ENCODE peak calls at places on chromosome 18, in four cellular contexts. T is mesenchymal stem cell, X is H9, I is H1. Z is an unnamed sample.

GRCh38 chr18:44855681-44856080 is 175.0 kb downstream of the SETBP1 start:
- DNase-seq in T (no peak), X (no peak), I (no peak), Z (no peak)

GRCh38 chr18:14978962-14979535 is 231.1 kb downstream of the ANKRD30B start:
- DNase-seq in T (no peak), X (no peak), I (no peak), Z (peak)

GRCh38 chr18:73668051-73668450 is 479.6 kb downstream of the FBXO15 start:
- DNase-seq in T (no peak), X (no peak), I (no peak), Z (no peak)

GRCh38 chr18:23141022-23141999 is 6.0 kb downstream of the CABLES1 start:
- DNase-seq in T (peak), X (no peak), I (no peak), Z (no peak)

GRCh38 chr18:24914148-24914525 is 437.8 kb downstream of the ZNF521 start:
- DNase-seq in T (no peak), X (no peak), I (no peak), Z (peak)

GRCh38 chr18:71994273-71994672 is 549.9 kb downstream of the CBLN2 start:
- DNase-seq in T (no peak), X (no peak), I (no peak), Z (peak)

GRCh38 chr18:46156838-46157237 is 52.7 kb downstream of the HAUS1 start:
- DNase-seq in T (no peak), X (no peak), I (no peak), Z (no peak)

GRCh38 chr18:45567123-45567522 is 48.2 kb upstream of the SLC14A2 start:
- DNase-seq in T (peak), X (peak), I (no peak), Z (peak)

GRCh38 chr18:78984941-78985784 is 5.5 kb downstream of the SALL3 start:
- DNase-seq in T (no peak), X (peak), I (peak), Z (peak)

GRCh38 chr18:50816767-50817166 is 3.0 kb downstream of the MRO start:
- DNase-seq in T (no peak), X (no peak), I (no peak), Z (no peak)

GRCh38 chr18:9153281-9153680 is 16.7 kb downstream of the ANKRD12 start:
- DNase-seq in T (no peak), X (no peak), I (no peak), Z (no peak)

GRCh38 chr18:30121397-30121796 is 921.1 kb downstream of the DSC3 start:
- DNase-seq in T (no peak), X (no peak), I (no peak), Z (no peak)

GRCh38 chr18:55265130-55265675 is 305.9 kb upstream of the CCDC68 start:
- DNase-seq in T (no peak), X (no peak), I (no peak), Z (peak)

GRCh38 chr18:47050468-47050867 is 15.0 kb upstream of the ELOA2 start:
- DNase-seq in T (peak), X (no peak), I (no peak), Z (peak)

GRCh38 chr18:24763765-24764548 is 303.5 kb downstream of the HRH4 start:
- DNase-seq in T (peak), X (no peak), I (no peak), Z (no peak)

GRCh38 chr18:23871410-23871809 is 143.1 kb upstream of the TTC39C start:
- DNase-seq in T (peak), X (no peak), I (no peak), Z (no peak)

GRCh38 chr18:61619783-61620182 is 273.0 kb downstream of the RNF152 start:
- DNase-seq in T (no peak), X (no peak), I (no peak), Z (no peak)

GRCh38 chr18:13241893-13242175 is 23.3 kb downstream of the LDLRAD4 start:
- DNase-seq in T (no peak), X (no peak), I (no peak), Z (no peak)

GRCh38 chr18:61710082-61710620 is 182.7 kb downstream of the RNF152 start:
- DNase-seq in T (no peak), X (no peak), I (no peak), Z (peak)

GRCh38 chr18:47490882-47491281 is 239.4 kb upstream of the SKOR2 start:
- DNase-seq in T (no peak), X (no peak), I (no peak), Z (no peak)

GRCh38 chr18:22467760-22468553 is 50.2 kb upstream of the CTAGE1 start:
- DNase-seq in T (peak), X (no peak), I (no peak), Z (no peak)

GRCh38 chr18:35290070-35290735 is at the start of gene ZSCAN30:
- DNase-seq in T (peak), X (peak), I (peak), Z (peak)
- H2BK5ac ChIP-seq in T (no peak), X (no peak), I (peak), Z (peak)

GRCh38 chr18:3610188-3610708 is 160.3 kb downstream of the TGIF1 start:
- DNase-seq in T (no peak), X (no peak), I (no peak), Z (peak)

GRCh38 chr18:3608488-3608887 is 158.5 kb downstream of the TGIF1 start:
- DNase-seq in T (no peak), X (no peak), I (no peak), Z (no peak)

GRCh38 chr18:3610818-3611217 is 160.8 kb downstream of the TGIF1 start:
- DNase-seq in T (no peak), X (no peak), I (no peak), Z (no peak)

GRCh38 chr18:3612315-3612714 is 162.3 kb downstream of the TGIF1 start:
- DNase-seq in T (no peak), X (no peak), I (no peak), Z (no peak)

GRCh38 chr18:3611313-3612038 is 161.5 kb downstream of the TGIF1 start:
- DNase-seq in T (no peak), X (no peak), I (no peak), Z (no peak)
- H2AK5ac ChIP-seq in T (peak), X (no peak), I (no peak), Z (no peak)

DNA sequence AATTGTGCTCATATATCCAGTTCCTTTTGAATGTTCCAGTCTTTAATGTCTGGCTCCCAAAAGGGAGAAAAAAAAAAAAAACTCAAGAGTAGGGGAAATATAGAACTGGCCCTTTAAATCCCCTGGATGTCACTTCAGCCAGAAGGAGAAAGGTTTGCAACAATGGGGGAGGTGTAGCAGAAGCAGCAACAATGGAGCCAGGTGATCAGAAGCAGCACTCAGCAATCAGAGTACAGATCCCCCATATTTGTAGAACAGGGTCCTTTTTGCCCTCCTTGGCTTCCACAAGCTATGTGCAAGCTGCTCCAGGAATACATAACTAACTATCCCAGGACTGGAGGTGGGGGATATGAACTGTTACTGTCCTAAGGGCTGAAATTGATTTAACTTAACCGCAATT is 25.8 kb upstream of the ZNF397 start:
- DNase-seq in T (no peak), X (peak), I (no peak), Z (peak)
- H3K23ac ChIP-seq in T (no peak), X (no peak), I (no peak), Z (no peak)

DNA sequence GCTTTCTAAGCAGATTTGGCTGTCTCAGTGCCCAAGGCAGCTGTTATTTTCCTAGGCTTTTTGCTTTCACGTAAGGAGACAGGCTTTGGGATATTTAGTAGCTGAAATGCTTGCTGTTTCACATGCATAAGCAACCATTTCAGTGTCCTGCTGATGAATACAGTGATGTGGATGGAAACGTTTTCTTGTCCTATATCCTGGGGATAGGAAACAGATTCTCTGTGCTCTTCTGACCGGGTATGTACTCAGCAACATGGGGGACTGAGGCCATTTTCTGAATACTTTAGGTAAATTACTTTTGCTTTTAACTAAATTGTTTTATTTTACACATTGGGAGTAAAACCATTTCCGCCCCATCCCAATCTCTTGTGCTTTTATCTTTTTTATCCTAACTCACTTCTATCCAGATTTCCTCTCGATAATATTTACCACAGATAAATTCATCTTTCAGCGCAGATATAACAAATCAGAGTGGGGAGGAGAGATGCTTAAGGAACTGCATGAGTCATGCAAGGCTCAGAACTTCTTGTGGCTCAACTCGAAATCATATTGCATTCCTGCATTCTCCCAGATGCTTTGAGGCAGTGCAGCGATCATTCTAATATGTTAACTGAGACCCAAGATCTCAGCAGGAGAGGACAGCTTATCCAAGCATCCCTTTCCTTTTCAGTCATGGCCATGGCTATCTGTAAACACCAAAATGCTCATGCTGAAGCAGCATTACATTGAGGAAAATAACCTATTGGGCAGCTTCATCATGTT is 22.3 kb downstream of the GALR1 start:
- DNase-seq in T (no peak), X (no peak), I (no peak), Z (peak)
- H2BK5ac ChIP-seq in T (no peak), X (no peak), I (peak), Z (no peak)

DNA sequence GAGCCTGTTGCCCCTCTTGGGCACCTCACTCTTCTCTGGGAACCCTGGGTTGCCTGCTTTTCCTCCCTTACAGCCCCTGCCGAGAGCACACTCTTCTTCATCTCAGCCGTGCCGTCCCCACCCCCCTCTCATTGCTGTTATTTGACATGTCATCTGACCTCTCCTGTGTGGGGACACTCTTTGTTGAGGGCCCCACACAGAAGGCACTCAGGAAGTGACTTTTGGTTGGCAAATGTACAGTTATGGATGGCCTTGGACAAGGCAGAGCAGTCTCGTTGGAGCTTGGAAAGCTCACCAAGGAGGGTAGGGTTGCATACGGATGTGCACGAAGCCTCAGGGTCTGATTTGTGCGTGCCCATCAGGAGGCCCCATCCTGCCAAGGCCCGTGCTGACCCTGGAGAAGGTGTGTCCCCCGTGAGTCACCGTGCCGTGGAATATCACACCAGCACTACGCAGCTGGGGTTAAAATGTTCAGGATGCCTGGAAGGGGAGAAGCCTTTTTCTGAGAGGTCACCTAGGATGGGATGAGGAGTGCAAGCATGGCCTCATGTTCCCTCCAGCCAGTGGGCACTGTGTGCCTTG is 93.9 kb downstream of the CTIF start:
- DNase-seq in T (no peak), X (no peak), I (no peak), Z (no peak)
- H2AK5ac ChIP-seq in T (no peak), X (no peak), I (no peak), Z (no peak)

GRCh38 chr18:52312321-52312720 is 27.7 kb upstream of the DCC start:
- DNase-seq in T (no peak), X (no peak), I (no peak), Z (no peak)
- H3K23ac ChIP-seq in T (no peak), X (no peak), I (no peak), Z (no peak)

DNA sequence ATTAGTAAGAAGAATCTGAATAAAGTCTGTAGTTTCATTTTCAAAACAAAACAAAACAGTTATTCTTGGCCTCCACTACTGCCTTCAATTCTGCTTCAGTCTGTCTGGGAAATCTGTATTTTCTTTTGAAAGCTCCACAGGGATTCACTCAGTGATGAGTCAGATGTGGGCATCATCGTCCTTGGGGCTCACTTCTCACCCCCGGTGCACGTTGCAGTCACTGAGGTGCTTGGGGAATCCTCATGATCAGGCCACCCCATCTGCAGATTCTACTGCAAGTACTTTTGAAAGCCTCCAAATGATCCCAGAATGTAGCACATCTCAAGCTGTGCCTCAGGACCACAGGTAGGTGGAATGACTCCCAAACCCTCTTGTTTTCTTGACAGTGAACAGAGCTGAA is 34.3 kb downstream of the LPIN2 start:
- DNase-seq in T (peak), X (no peak), I (no peak), Z (no peak)
- H2BK5ac ChIP-seq in T (peak), X (no peak), I (no peak), Z (no peak)

GRCh38 chr18:69839497-69839896 is 108.2 kb downstream of the CD226 start:
- DNase-seq in T (no peak), X (peak), I (no peak), Z (no peak)
- H2AK5ac ChIP-seq in T (no peak), X (no peak), I (no peak), Z (no peak)

Z was measured in mesendoderm.